ENCODE peak calls at places on chromosomes 12 and 14, in eight cellular contexts. C is fibroblast of lung, A is heart right ventricle, D is GM06990, G is astrocyte, S is bronchial epithelial cell, P is adrenal gland, Z is ascending aorta. U is an unnamed sample. For H3K27me3, the result is how much of the 10 kb centered on the place peaks cover.

GRCh38 chr14:34965912-34966311 is 16.9 kb upstream of the SRP54 start:
- DNase-seq in G (no peak), Z (no peak), A (no peak), S (no peak), P (no peak), D (no peak), C (no peak), U (no peak)

GRCh38 chr12:6699259-6699988 is 1.2 kb downstream of the PIANP start:
- DNase-seq in G (no peak), Z (no peak), S (no peak), D (no peak), A (no peak), P (no peak), C (no peak), U (no peak)

GRCh38 chr14:64200170-64200569 is 94.0 kb downstream of the ESR2 start:
- DNase-seq in D (no peak), G (no peak), S (no peak), P (peak), Z (no peak), C (no peak), A (peak), U (no peak)

GRCh38 chr12:117360551-117361311 is 695 bp downstream of the NOS1 start:
- DNase-seq in C (no peak), P (no peak), D (no peak), S (no peak), Z (no peak), A (no peak), G (no peak), U (no peak)

GRCh38 chr12:2682301-2683282 is 112.2 kb upstream of the FKBP4 start:
- DNase-seq in P (no peak), C (peak), A (no peak), Z (no peak), G (peak), D (no peak), S (peak), U (peak)

GRCh38 chr14:72513994-72514659 is 379.8 kb downstream of the DPF3 start:
- DNase-seq in Z (no peak), C (peak), S (peak), G (peak), A (no peak), P (no peak), D (peak), U (no peak)

GRCh38 chr12:31227401-31227981 is 98.5 kb downstream of the SINHCAF start:
- DNase-seq in P (no peak), S (no peak), D (no peak), A (no peak), G (no peak), Z (no peak), C (no peak), U (no peak)

GRCh38 chr14:69101331-69101826 is 51.5 kb downstream of the DCAF5 start:
- DNase-seq in D (no peak), P (no peak), S (peak), A (peak), C (peak), Z (no peak), G (peak), U (no peak)

GRCh38 chr12:80107221-80107620 is 7.9 kb downstream of the OTOGL start:
- DNase-seq in C (no peak), P (no peak), G (peak), A (no peak), Z (no peak), S (no peak), D (no peak), U (no peak)

GRCh38 chr14:37585101-37585479 is 10.0 kb downstream of the FOXA1 start:
- DNase-seq in A (no peak), G (no peak), P (no peak), Z (no peak), C (no peak), S (peak), D (no peak), U (peak)

GRCh38 chr12:87596636-87597035 is 432.6 kb downstream of the C12orf50 start:
- DNase-seq in P (no peak), C (peak), G (no peak), D (no peak), A (no peak), S (no peak), Z (no peak), U (no peak)
- H3K27me3 ChIP-seq in P (under half), C (under half), G (under half), D (under half), A (under half), S (under half), Z (under half), U (under half)

GRCh38 chr14:71050227-71050823 is 143.1 kb downstream of the PCNX1 start:
- DNase-seq in Z (no peak), P (no peak), G (no peak), A (no peak), C (peak), S (peak), D (no peak), U (no peak)
- TF ChIP-seq CTCF in Z (no peak), P (peak), G (no peak), A (peak), C (peak), S (peak), D (peak), U (peak)

GRCh38 chr12:113439606-113440030 is 17.4 kb downstream of the SDSL start:
- DNase-seq in S (peak), D (no peak), P (no peak), G (no peak), Z (no peak), A (peak), C (peak), U (no peak)
- H3K27me3 ChIP-seq in S (under half), D (under half), P (under half), G (under half), Z (under half), A (under half), C (under half), U (under half)

GRCh38 chr14:59004012-59004411 is 184.5 kb upstream of the DAAM1 start:
- DNase-seq in S (no peak), C (peak), D (no peak), G (no peak), A (no peak), Z (no peak), P (no peak), U (no peak)
- TF ChIP-seq CTCF in S (peak), C (peak), D (peak), G (no peak), A (peak), Z (no peak), P (no peak), U (no peak)

DNA sequence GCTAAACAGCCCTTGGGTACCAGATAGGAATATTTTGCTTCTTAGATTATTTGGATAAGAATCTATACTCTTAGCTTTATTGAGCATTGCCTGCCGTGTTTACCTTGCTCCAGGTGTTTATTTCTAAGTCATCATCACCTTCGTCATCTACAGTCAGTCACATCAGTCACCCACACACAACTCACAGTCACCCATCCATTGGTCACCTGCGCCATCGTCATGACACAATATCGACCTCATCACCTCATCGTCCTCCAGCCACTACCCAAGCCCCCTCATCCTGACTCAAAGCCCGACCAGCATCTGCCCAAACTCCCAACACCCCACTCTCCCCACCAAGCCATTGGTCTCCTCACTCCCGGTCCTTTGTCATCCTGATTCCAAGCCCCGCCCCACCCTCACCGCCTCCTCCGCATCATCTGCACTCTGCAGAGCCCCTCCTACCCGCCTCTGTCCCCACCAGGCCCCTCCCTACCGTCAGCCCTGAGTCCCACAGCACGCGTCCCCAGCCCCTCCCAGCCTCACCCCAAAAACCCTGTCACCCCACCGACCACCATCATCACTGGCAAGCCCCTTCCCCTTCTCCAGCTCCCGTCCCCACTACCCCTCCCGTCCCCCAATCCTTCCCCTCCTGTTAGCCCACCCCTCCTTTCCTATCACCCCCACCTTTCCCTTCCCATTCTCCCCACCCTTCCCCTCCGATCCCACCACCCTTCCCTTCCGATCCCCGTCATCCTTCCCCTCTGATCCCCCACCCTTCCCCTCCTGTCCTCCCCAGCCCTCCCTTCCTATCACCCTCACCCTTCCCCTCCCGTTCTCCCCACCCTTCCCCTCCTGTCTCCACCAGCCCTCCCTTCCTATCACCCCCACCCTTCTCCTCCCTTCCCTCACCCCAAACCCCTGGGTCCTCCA is 9.8 kb downstream of the DLK1 start:
- DNase-seq in Z (no peak), C (no peak), G (no peak), D (no peak), S (no peak), P (peak), A (no peak), U (no peak)
- H3K27me3 ChIP-seq in Z (under half), C (under half), G (under half), D (under half), S (under half), P (under half), A (under half), U (under half)

GRCh38 chr14:77026166-77026929 is 2.2 kb downstream of the IRF2BPL start:
- DNase-seq in G (peak), S (no peak), D (no peak), A (no peak), P (peak), C (peak), Z (no peak), U (no peak)

GRCh38 chr14:77028384-77029246 is at the start of gene IRF2BPL:
- DNase-seq in G (peak), Z (peak), S (peak), D (peak), P (peak), C (peak), A (peak), U (peak)

GRCh38 chr14:77026930-77027537 is 1.5 kb downstream of the IRF2BPL start:
- DNase-seq in P (peak), A (peak), Z (no peak), D (peak), C (peak), S (no peak), G (no peak), U (no peak)

GRCh38 chr14:77025744-77026165 is 2.8 kb downstream of the IRF2BPL start:
- DNase-seq in Z (no peak), G (no peak), A (no peak), C (no peak), S (no peak), P (peak), D (no peak), U (no peak)

DNA sequence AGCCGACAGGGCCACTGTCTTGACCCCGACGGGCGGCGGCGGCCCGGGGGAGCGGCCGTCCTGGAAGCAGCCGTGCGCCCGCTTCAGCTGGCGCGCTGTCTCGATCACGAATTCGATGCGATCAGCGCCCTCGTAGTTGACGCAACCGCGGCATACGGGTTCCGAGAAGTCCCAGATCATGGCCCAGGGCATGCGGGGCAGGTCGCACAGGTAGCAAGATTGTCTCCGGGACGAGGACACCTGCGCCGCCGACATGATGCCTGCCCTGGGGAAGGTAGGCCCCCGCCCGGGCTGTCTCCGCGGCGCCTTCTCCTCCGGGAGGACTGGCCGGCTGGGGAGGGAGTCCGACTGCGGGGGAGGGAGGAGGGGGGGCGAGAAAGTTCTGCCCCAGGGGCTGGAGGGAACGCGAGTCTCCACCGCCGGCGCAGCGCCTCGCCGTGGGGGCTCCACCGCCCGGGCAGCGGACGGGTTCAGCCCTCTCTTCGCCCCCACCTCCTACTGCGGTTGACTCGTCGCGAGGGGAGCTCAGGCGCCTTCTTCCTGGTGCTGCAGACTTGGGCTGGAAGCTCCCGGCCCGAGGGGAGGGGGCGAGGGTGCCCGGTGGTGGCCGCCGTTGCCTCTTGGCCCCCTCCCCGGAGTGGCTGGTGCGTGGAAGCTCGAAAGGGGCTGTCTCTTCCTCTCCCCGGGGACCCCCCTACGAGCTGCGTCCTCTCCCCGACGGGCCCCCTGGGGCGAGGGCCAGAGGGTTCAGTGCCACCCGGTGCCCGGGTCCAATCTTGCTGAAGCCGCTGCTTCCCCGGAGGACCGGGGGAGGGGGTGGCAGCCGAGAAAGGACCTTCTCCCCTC is 747 bp downstream of the IRF2BPL start:
- DNase-seq in P (peak), A (peak), D (peak), Z (no peak), G (peak), C (peak), S (no peak), U (peak)
- TF ChIP-seq CTCF in P (no peak), A (peak), D (peak), Z (no peak), G (no peak), C (no peak), S (peak), U (no peak)

GRCh38 chr12:52696588-52696987 is 6.7 kb downstream of the KRT77 start:
- DNase-seq in S (no peak), P (no peak), C (no peak), Z (no peak), D (no peak), G (no peak), A (no peak), U (no peak)

GRCh38 chr12:52697058-52697582 is 6.2 kb downstream of the KRT77 start:
- DNase-seq in G (no peak), Z (no peak), P (no peak), D (no peak), A (no peak), S (no peak), C (no peak), U (no peak)

GRCh38 chr12:52693261-52693660 is 10.1 kb downstream of the KRT77 start:
- DNase-seq in C (no peak), A (no peak), G (no peak), Z (no peak), D (no peak), P (no peak), S (no peak), U (no peak)

GRCh38 chr12:52692253-52692652 is 11.1 kb downstream of the KRT77 start:
- DNase-seq in C (no peak), Z (no peak), P (no peak), G (no peak), A (no peak), S (no peak), D (no peak), U (no peak)

DNA sequence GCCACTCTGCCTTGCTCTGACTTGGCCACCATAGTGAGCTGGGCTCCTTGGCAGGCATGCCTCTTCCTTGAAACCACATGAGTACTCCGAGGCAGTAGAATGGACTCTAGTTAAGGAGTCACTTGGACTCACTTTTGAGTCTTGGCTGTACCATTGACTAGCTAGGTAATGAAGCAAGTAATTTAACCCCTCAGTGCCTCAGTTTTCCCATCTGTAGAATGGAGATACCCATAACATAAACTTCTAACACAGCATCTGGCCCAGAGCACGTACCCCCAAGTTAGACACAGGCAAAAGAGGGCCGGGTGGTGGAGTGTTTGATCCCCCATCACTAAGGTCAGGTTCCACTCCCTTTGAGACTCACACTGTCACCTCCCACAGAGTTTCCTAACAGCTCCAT is 8.3 kb downstream of the KRT77 start:
- DNase-seq in P (no peak), S (no peak), Z (no peak), G (no peak), D (no peak), A (no peak), C (no peak), U (no peak)
- H3K27me3 ChIP-seq in P (under half), S (under half), Z (under half), G (under half), D (under half), A (under half), C (under half), U (half or more)

DNA sequence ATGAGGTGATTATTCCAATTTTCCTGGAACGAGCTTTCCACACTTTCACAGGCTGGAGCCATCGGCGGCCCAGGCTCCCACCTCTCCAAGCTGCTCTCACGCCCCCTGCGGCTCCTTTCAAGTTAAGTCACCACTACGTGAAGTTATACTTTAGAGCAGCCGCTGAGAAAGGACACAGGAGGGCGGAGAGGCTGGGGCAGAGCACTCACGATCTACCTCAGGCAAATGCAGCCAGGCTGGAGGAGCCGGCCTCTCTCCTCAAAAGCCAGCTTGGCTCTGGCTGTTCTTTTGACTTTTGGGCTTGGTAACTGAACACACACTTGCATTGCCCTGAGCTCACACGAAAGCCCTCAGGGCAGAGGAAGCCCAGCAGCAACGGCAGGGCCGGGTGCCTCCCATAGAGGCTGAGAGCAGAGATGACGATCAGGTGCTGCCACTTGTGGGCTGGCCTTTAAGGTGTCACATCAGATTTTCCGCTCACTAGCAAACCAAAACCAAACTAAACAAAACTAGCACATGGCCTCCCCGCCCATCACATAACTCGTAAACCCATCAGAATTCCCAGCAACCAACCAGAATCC is 75.2 kb downstream of the PITPNM2 start:
- DNase-seq in Z (no peak), S (no peak), A (no peak), G (peak), D (peak), C (no peak), P (no peak), U (peak)
- TF ChIP-seq CTCF in Z (no peak), S (no peak), A (peak), G (peak), D (no peak), C (no peak), P (no peak), U (peak)

DNA sequence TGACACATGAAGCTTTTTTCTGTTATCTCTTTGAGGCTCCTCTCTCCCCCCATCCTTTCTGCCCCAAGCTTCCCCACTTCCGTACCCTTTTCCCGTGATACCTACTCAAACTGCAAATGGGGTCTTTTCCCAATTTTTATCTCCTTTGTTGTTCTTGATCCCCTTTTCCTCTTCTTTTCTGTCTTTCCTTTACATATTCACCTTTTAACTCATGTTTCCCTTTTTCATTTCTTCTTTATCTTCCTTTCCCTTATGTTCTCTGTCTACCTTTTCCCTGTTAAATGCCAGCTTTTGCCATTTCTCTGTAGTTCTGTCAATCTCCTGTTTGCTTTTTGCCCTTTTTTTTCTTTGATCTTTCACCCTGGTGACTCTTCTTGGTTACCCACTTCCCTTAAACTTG is 2.6 kb upstream of the BHLHE41 start:
- DNase-seq in A (no peak), G (no peak), P (no peak), D (no peak), C (no peak), S (no peak), Z (no peak), U (no peak)
- H3K27me3 ChIP-seq in A (under half), G (under half), P (under half), D (under half), C (under half), S (under half), Z (under half), U (under half)

GRCh38 chr14:105020815-105021655 is at the start of gene CDCA4:
- DNase-seq in Z (peak), S (peak), P (peak), D (peak), C (peak), A (peak), G (peak), U (peak)
- TF ChIP-seq CTCF in Z (no peak), S (no peak), P (peak), D (no peak), C (no peak), A (no peak), G (no peak), U (no peak)